ENCODE peak calls at places on chromosomes 7 and 10, in ten cellular contexts. K is fibroblast of the aortic adventitia, W is NB4, J is mucosa of descending colon, M is right lobe of liver, U is tibial artery, R is choroid plexus epithelial cell, P is WERI-Rb-1, A is heart left ventricle, L is epithelial cell of proximal tubule. C is an unnamed sample.

GRCh38 chr10:29257106-29257783 is 31.6 kb upstream of the LYZL1 start:
- DNase-seq in K (peak), W (peak), J (no peak), M (no peak), U (peak), R (peak), P (no peak), A (peak), L (no peak), C (peak)

GRCh38 chr7:3043544-3044395 is at the start of gene CARD11:
- DNase-seq in K (no peak), W (no peak), J (peak), M (no peak), U (no peak), R (no peak), P (no peak), A (no peak), L (no peak), C (no peak)

GRCh38 chr10:654647-654996 is 34.8 kb downstream of the DIP2C start:
- DNase-seq in K (no peak), W (no peak), J (no peak), M (no peak), U (no peak), R (no peak), P (no peak), A (no peak), L (no peak), C (no peak)

GRCh38 chr10:42769653-42770052 is 12.9 kb upstream of the BMS1 start:
- DNase-seq in K (no peak), W (no peak), J (peak), M (no peak), U (no peak), R (no peak), P (peak), A (no peak), L (no peak), C (no peak)

GRCh38 chr10:81428456-81429134 is 446.4 kb upstream of the NRG3 start:
- DNase-seq in K (no peak), W (no peak), J (no peak), M (no peak), U (no peak), R (no peak), P (no peak), A (no peak), L (no peak), C (no peak)

GRCh38 chr7:49389866-49390265 is 383.6 kb upstream of the VWC2 start:
- DNase-seq in K (no peak), W (no peak), J (no peak), M (no peak), U (no peak), R (no peak), P (no peak), A (no peak), L (no peak), C (no peak)

GRCh38 chr7:29194594-29195417 is at the start of gene CHN2:
- DNase-seq in K (peak), W (no peak), J (peak), M (peak), U (no peak), R (no peak), P (peak), A (peak), L (no peak), C (peak)

GRCh38 chr10:13787015-13787421 is 200.3 kb downstream of the PRPF18 start:
- DNase-seq in K (no peak), W (no peak), J (peak), M (peak), U (peak), R (peak), P (no peak), A (peak), L (no peak), C (peak)

GRCh38 chr7:110373514-110374258 is 717.2 kb upstream of the LRRN3 start:
- DNase-seq in K (no peak), W (no peak), J (no peak), M (no peak), U (no peak), R (peak), P (no peak), A (no peak), L (peak), C (peak)

GRCh38 chr10:131997366-131998049 is 15.8 kb upstream of the BNIP3 start:
- DNase-seq in K (peak), W (no peak), J (no peak), M (peak), U (peak), R (peak), P (no peak), A (peak), L (no peak), C (peak)

GRCh38 chr7:156145184-156145583 is 332.9 kb upstream of the SHH start:
- DNase-seq in K (no peak), W (no peak), J (no peak), M (no peak), U (no peak), R (no peak), P (no peak), A (no peak), L (no peak), C (no peak)

GRCh38 chr7:78499283-78499682 is 700.7 kb downstream of the PHTF2 start:
- DNase-seq in K (no peak), W (no peak), J (no peak), M (no peak), U (no peak), R (peak), P (no peak), A (no peak), L (no peak), C (no peak)

GRCh38 chr7:44761207-44762161 is 12.8 kb downstream of the ZMIZ2 start:
- DNase-seq in K (peak), W (no peak), J (peak), M (no peak), U (no peak), R (no peak), P (no peak), A (peak), L (no peak), C (no peak)

GRCh38 chr7:16814987-16815386 is 10.2 kb upstream of the AGR2 start:
- DNase-seq in K (no peak), W (no peak), J (peak), M (no peak), U (no peak), R (no peak), P (no peak), A (no peak), L (no peak), C (no peak)

DNA sequence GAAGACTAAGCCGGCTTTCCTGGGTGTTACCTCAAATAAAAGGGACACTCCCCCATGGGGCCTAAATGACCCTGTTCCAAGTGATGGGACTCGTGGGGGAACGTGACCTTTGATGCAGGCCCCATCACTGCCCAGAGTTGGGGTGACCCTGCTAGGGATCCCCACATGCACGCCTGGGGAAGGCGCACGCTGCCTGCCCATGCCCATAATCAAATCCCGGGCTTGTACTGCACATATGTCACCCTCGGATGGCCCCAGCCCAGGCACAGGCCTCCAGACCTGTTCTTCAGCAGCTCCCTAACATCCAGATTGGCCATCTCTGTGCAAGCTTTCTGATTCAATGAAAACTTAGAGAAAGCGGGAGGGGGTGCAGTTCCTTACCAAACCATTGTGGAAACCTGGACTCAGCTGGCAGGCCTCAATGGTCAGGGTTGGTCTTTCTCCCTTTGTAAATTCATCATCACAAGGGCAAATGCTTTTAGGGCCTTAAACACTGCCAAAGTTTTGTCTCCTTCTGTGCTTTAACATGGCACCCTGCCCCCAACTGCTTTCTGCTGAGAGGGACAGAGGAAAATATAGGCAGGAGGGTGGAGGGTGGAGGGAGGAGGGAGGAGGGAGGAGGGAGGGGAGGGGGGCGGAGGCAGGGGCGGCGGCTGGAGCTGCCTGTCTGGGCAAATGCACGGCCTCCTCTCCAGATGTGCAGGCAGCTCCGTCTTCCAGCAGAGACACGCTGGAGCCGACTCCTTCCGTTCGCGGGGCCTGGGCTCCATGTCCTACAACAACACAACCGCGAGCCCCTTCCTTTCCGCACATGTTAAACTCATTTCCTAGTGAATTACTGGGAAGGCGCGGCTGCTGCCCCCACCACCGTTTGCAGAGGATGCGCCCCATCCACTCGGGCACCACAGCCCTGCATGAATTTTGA is 14.4 kb downstream of the EBF3 start:
- DNase-seq in K (peak), W (no peak), J (no peak), M (no peak), U (peak), R (peak), P (no peak), A (peak), L (no peak), C (no peak)
- H3K4me3 ChIP-seq in K (peak), W (no peak), J (no peak), M (no peak), U (no peak), R (peak), P (no peak), A (peak), L (no peak), C (no peak)

GRCh38 chr7:91875851-91876250 is 4.7 kb downstream of the MTERF1 start:
- DNase-seq in K (peak), W (peak), J (no peak), M (no peak), U (no peak), R (peak), P (no peak), A (no peak), L (no peak), C (no peak)

GRCh38 chr7:91880413-91881241 is at the start of gene MTERF1:
- DNase-seq in K (peak), W (peak), J (peak), M (peak), U (peak), R (peak), P (peak), A (peak), L (peak), C (peak)

GRCh38 chr7:91872928-91873327 is 7.6 kb downstream of the MTERF1 start:
- DNase-seq in K (no peak), W (no peak), J (no peak), M (no peak), U (no peak), R (no peak), P (no peak), A (no peak), L (no peak), C (no peak)

GRCh38 chr7:91880016-91880412 is 488 bp downstream of the MTERF1 start:
- DNase-seq in K (peak), W (no peak), J (no peak), M (no peak), U (no peak), R (peak), P (no peak), A (no peak), L (no peak), C (no peak)

DNA sequence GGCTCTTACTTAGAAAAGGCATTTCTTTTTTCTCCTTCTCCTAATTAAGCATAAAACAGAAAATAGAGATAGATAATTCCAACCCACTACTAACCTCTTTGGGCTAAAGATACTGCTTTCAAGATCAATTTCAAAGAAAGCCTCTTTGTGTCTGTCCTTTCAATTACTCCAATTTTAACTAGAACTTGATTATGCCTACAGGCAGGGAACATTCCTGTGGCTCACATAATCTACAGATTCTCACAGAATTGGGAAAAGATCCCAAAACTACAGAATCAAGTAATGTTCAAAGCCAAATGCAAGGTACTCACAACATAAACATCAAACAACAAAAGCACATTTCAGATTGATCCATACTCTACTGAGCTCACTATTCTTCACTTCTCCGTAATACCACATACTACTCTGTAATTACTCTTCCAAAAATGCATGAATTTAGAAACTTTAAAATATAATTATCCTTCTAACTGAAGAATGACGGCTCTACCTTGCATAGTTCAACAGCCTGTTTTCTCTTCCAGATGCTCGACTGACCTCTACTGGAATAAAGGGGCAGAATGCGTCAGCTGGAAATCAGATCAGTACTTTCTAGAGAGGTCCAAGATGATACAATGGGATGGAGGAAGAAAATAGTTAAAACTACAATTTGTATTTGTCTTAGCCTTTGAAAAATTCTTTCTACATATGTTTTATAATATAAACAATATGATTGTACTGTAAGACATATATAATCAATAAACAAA is 3.9 kb downstream of the MTERF1 start:
- DNase-seq in K (peak), W (no peak), J (no peak), M (no peak), U (no peak), R (peak), P (no peak), A (no peak), L (no peak), C (no peak)
- TF ChIP-seq CTCF in K (peak), W (no peak), J (no peak), M (no peak), U (no peak), R (peak), P (no peak), A (no peak), L (peak), C (peak)

DNA sequence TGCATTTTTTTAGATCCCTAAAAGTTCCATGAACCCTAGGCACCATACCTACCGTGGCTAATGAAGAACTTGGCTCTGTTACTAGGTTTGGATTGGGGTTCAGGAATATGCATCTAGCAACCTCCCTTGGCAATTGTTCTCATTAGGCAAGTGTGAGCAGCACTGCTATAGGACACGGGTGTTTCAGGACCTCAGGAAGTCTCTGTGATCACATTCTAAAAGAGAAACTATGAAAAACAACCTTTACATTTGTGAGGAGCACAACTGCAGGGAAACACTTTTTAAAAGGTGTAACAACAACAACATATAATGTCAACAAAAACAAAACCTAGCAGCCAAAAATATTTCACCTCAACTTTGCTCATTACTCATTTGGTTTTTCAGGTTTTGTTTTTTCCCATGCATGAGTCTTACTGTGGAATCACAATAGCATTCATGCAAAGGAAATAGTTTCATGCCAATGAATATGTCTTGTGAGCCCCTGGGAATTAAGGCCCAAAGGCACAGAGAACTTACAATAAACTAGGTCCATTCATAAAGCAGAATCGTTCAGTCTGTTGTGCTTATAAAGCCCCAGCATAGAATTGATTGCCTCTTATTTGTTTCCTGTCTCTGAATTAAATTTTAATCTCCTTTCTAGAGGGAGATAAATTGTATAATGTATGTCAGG is 255.7 kb upstream of the DGKB start:
- DNase-seq in K (peak), W (no peak), J (no peak), M (no peak), U (no peak), R (no peak), P (no peak), A (no peak), L (no peak), C (no peak)
- H3K4me3 ChIP-seq in K (no peak), W (no peak), J (no peak), M (no peak), U (no peak), R (no peak), P (no peak), A (no peak), L (no peak), C (no peak)

DNA sequence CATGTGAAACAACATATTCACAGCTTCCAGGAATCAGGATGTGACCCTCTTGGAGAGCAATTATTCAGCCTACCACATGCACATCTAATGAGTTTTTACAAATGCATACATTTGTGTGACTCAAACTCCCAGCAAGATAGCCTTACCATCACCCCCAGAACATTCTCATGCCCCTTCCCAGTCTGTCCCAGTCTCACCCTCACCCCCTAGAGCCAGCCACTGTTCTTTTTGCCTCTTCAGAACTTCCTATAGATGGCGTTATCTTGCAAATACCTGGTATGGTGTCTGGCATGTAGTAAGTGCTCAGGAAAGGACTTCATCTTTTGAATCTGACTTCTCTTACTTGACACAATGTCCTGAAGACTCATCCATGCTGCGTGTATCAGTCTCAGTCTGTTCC is 23.9 kb upstream of the AOC1 start:
- DNase-seq in K (no peak), W (no peak), J (no peak), M (no peak), U (no peak), R (no peak), P (peak), A (no peak), L (no peak), C (no peak)
- TF ChIP-seq CTCF in K (no peak), W (peak), J (no peak), M (no peak), U (no peak), R (no peak), P (peak), A (no peak), L (no peak), C (no peak)

GRCh38 chr7:135193615-135194081 is 17.7 kb downstream of the WDR91 start:
- DNase-seq in K (no peak), W (no peak), J (no peak), M (no peak), U (no peak), R (peak), P (no peak), A (no peak), L (no peak), C (peak)
- H3K4me3 ChIP-seq in K (no peak), W (no peak), J (no peak), M (no peak), U (no peak), R (no peak), P (no peak), A (no peak), L (no peak), C (no peak)

GRCh38 chr10:22420787-22421517 is 75.7 kb downstream of the SPAG6 start:
- DNase-seq in K (peak), W (peak), J (no peak), M (no peak), U (no peak), R (peak), P (no peak), A (no peak), L (no peak), C (no peak)
- TF ChIP-seq CTCF in K (peak), W (no peak), J (no peak), M (peak), U (no peak), R (peak), P (no peak), A (peak), L (no peak), C (no peak)

GRCh38 chr7:22874904-22875303 is 52.3 kb upstream of the TOMM7 start:
- DNase-seq in K (no peak), W (no peak), J (no peak), M (no peak), U (no peak), R (no peak), P (peak), A (no peak), L (no peak), C (no peak)

GRCh38 chr7:22867589-22867988 is 44.9 kb upstream of the TOMM7 start:
- DNase-seq in K (no peak), W (peak), J (no peak), M (no peak), U (no peak), R (no peak), P (no peak), A (no peak), L (no peak), C (no peak)

GRCh38 chr7:22875475-22875874 is 52.8 kb upstream of the TOMM7 start:
- DNase-seq in K (no peak), W (no peak), J (no peak), M (no peak), U (no peak), R (no peak), P (no peak), A (no peak), L (no peak), C (no peak)

GRCh38 chr7:22868509-22868908 is 45.9 kb upstream of the TOMM7 start:
- DNase-seq in K (no peak), W (no peak), J (no peak), M (no peak), U (no peak), R (no peak), P (no peak), A (no peak), L (no peak), C (no peak)

DNA sequence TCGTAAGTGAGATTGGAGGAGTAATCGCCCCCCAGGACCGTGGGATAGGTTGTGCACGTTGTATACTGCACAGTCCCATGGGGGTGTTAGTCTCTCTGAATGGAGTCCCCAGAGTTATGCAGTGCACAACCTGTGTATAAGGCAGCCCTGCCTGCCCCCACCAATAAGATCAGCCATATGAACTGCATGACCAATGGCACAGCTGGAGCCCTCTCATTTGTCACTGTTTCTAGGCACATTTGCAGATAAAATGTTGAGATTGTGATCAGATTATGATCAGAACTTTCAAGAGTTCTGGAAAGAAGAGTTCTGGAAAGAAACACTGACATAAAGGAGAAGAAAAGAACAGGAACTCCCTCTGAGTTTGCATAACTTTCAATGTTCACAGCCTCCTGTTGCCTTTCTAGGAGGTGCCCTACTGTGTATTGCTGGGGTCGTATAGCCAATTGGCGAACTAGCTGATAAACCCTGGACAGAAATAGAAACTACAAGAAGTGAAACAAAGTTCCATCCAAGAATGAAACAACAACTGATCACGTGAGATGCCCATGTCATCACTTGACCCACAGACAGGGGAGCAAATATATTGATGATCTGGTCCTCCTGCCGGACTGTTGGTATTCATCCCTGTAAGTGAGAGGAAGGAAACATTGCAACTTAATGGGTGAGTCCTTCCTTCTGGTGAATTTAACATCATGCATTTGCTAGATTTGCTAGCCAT is 49.6 kb upstream of the TOMM7 start:
- DNase-seq in K (no peak), W (peak), J (no peak), M (no peak), U (no peak), R (no peak), P (no peak), A (no peak), L (no peak), C (no peak)
- H3K4me3 ChIP-seq in K (no peak), W (no peak), J (no peak), M (no peak), U (no peak), R (no peak), P (no peak), A (no peak), L (no peak), C (no peak)

GRCh38 chr10:123007558-123008378 is 827 bp downstream of the IKZF5 start:
- DNase-seq in K (peak), W (peak), J (no peak), M (peak), U (peak), R (peak), P (peak), A (no peak), L (no peak), C (peak)
- TF ChIP-seq CTCF in K (no peak), W (no peak), J (no peak), M (no peak), U (no peak), R (no peak), P (no peak), A (no peak), L (no peak), C (no peak)

C was measured in astrocyte of the spinal cord.